ENCODE peak calls at places on chromosomes 12 and 14, in five cellular contexts. One of them, this sample, is unnamed.

GRCh38 chr14:57530571-57530970 is 36.9 kb upstream of the CCDC198 start:
- DNase-seq in stomach: no peak
- DNase-seq in SK-N-SH: no peak
- DNase-seq in transverse colon: no peak
- DNase-seq in GM12878: no peak
- DNase-seq in this sample: no peak

GRCh38 chr14:31080060-31080459 is 53.9 kb upstream of the STRN3 start:
- DNase-seq in stomach: no peak
- DNase-seq in SK-N-SH: no peak
- DNase-seq in transverse colon: no peak
- DNase-seq in GM12878: no peak
- DNase-seq in this sample: no peak

GRCh38 chr12:93025145-93026103 is 96.3 kb upstream of the EEA1 start:
- DNase-seq in stomach: no peak
- DNase-seq in SK-N-SH: peak
- DNase-seq in transverse colon: no peak
- DNase-seq in GM12878: peak
- DNase-seq in this sample: no peak

GRCh38 chr12:34398706-34399630 is 376.7 kb downstream of the ALG10 start:
- DNase-seq in stomach: peak
- DNase-seq in SK-N-SH: peak
- DNase-seq in transverse colon: peak
- DNase-seq in GM12878: no peak
- DNase-seq in this sample: peak

GRCh38 chr14:35250319-35250718 is 41.9 kb upstream of the PSMA6 start:
- DNase-seq in stomach: no peak
- DNase-seq in SK-N-SH: no peak
- DNase-seq in transverse colon: no peak
- DNase-seq in GM12878: no peak
- DNase-seq in this sample: no peak

GRCh38 chr14:22177870-22178269 is 411.2 kb downstream of the DAD1 start:
- DNase-seq in stomach: no peak
- DNase-seq in SK-N-SH: no peak
- DNase-seq in transverse colon: no peak
- DNase-seq in GM12878: no peak
- DNase-seq in this sample: no peak

GRCh38 chr12:24379493-24379892 is 430.0 kb upstream of the SOX5 start:
- DNase-seq in stomach: no peak
- DNase-seq in SK-N-SH: no peak
- DNase-seq in transverse colon: no peak
- DNase-seq in GM12878: no peak
- DNase-seq in this sample: no peak

GRCh38 chr14:64683264-64683663 is 21.0 kb upstream of the PLEKHG3 start:
- DNase-seq in stomach: no peak
- DNase-seq in SK-N-SH: no peak
- DNase-seq in transverse colon: no peak
- DNase-seq in GM12878: no peak
- DNase-seq in this sample: peak

GRCh38 chr12:18898469-18898868 is 160.6 kb downstream of the CAPZA3 start:
- DNase-seq in stomach: no peak
- DNase-seq in SK-N-SH: no peak
- DNase-seq in transverse colon: no peak
- DNase-seq in GM12878: no peak
- DNase-seq in this sample: no peak

GRCh38 chr14:84162658-84163057 is 1367.3 kb upstream of the FLRT2 start:
- DNase-seq in stomach: no peak
- DNase-seq in SK-N-SH: no peak
- DNase-seq in transverse colon: no peak
- DNase-seq in GM12878: no peak
- DNase-seq in this sample: no peak

GRCh38 chr14:22646570-22647254 is 2.6 kb upstream of the OR6J1 start:
- DNase-seq in stomach: no peak
- DNase-seq in SK-N-SH: no peak
- DNase-seq in transverse colon: no peak
- DNase-seq in GM12878: no peak
- DNase-seq in this sample: no peak

DNA sequence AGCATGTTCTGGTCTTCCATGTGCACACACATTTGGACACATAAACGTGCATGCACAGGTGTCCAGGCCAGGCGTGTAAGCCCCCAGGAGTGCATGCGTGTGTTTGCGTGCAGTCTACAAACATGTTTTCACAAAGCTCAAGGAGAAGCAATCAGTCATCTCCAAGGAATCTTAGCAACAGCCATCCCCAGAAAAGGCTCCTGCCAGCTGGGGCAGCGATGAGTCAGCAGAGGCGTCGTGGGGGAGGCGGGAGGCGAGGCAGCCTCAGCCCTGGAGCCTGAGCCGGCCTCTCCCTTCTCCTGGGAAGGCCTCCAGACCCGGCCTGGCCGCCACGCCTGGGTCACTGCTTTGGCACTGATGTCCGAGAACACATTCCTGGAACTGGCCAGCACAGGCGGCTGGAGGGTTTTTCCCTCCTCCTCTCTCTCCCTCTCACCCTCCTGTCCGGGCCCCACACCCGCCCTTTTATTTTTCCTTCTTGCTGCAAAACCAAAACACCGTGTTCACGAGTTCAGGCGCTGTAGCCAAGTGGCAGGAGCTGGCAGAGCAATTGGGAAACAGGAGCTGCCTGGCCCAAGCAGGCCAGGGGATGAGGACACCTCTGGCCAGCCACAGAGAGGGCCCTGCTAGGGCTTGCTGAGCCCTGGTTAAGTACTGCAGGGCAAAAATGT is 92.7 kb downstream of the LRRC74A start:
- DNase-seq in stomach: peak
- DNase-seq in SK-N-SH: peak
- DNase-seq in transverse colon: peak
- DNase-seq in GM12878: no peak
- DNase-seq in this sample: peak
- TF ChIP-seq EP300 in stomach: peak
- TF ChIP-seq EP300 in SK-N-SH: peak
- TF ChIP-seq EP300 in transverse colon: peak
- TF ChIP-seq EP300 in GM12878: no peak
- TF ChIP-seq EP300 in this sample: peak

GRCh38 chr12:20000229-20000869 is 368.0 kb upstream of the PDE3A start:
- DNase-seq in stomach: no peak
- DNase-seq in SK-N-SH: no peak
- DNase-seq in transverse colon: no peak
- DNase-seq in GM12878: no peak
- DNase-seq in this sample: no peak
- TF ChIP-seq EP300 in stomach: no peak
- TF ChIP-seq EP300 in SK-N-SH: no peak
- TF ChIP-seq EP300 in transverse colon: no peak
- TF ChIP-seq EP300 in GM12878: no peak
- TF ChIP-seq EP300 in this sample: no peak

GRCh38 chr14:61308198-61308597 is 13.2 kb upstream of the PRKCH start:
- DNase-seq in stomach: no peak
- DNase-seq in SK-N-SH: no peak
- DNase-seq in transverse colon: no peak
- DNase-seq in GM12878: no peak
- DNase-seq in this sample: no peak
- TF ChIP-seq EP300 in stomach: no peak
- TF ChIP-seq EP300 in SK-N-SH: no peak
- TF ChIP-seq EP300 in transverse colon: no peak
- TF ChIP-seq EP300 in GM12878: no peak
- TF ChIP-seq EP300 in this sample: no peak

DNA sequence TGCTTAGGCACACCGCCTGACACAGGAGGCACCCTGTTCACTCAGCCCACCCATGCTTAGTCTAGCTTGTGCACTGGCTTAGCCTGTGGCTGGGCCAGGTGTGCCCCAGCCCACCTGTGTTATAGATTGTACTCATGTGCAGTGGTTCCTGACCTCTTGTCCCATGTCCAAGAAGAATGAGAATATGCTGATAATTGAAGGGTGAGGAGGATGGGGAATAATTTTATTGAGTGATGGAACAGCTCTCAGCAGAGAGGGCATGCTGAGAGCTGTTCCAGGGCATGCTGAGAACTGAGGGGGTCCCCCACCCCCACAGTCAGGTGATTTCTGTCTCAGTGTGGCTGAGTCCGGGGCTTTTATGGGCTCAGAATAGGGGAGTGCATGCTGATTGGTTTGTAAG is 395.9 kb downstream of the FUT8 start:
- DNase-seq in stomach: no peak
- DNase-seq in SK-N-SH: no peak
- DNase-seq in transverse colon: no peak
- DNase-seq in GM12878: no peak
- DNase-seq in this sample: no peak
- TF ChIP-seq EP300 in stomach: no peak
- TF ChIP-seq EP300 in SK-N-SH: no peak
- TF ChIP-seq EP300 in transverse colon: no peak
- TF ChIP-seq EP300 in GM12878: no peak
- TF ChIP-seq EP300 in this sample: no peak

GRCh38 chr12:65656904-65657351 is 167.4 kb upstream of the HMGA2 start:
- DNase-seq in stomach: no peak
- DNase-seq in SK-N-SH: no peak
- DNase-seq in transverse colon: no peak
- DNase-seq in GM12878: no peak
- DNase-seq in this sample: no peak
- TF ChIP-seq EP300 in stomach: no peak
- TF ChIP-seq EP300 in SK-N-SH: peak
- TF ChIP-seq EP300 in transverse colon: no peak
- TF ChIP-seq EP300 in GM12878: no peak
- TF ChIP-seq EP300 in this sample: no peak

DNA sequence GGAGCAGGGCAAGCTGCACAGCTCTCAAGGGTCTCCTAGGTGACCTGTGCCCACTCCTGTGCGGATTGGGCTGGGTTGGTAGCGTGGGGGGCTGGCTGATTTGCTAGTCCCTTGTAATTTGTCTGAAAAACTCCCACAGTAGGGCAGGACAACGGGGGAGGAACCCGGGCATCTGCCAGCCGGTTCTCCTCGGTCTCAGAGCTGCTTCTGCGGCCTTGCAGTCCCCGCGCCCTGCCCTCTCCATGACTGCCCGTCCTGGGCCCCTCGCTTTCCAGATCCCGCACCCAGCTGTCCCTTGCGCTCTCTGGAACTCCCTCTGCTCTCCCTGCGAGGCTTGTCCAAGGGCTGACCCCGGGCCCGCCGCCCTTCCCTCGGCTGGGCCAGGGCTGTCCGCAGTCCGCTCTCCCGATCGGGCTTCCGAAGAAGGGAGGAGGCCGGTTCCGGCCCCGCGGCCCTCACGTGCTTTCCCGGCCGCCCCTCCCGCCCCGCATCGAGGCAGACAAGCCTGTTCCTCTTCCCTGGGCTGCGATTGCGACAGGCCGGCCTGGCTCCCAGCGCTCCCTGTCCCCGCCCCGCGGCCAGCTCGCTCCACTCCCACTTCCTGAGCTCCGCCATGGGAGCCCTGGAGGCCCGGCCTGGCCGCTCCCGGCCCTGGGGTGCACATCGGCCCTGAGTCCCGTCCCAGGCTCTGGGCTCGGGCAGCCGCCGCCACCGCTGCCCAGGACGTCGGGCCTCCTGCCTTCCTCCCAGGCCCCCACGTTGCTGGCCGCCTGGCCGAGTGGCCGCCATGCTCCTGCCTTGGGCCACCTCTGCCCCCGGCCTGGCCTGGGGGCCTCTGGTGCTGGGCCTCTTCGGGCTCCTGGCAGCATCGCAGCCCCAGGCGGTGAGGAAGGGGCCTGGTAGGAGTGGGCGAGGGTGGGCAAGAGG is at the start of gene LTBR:
- DNase-seq in stomach: peak
- DNase-seq in SK-N-SH: no peak
- DNase-seq in transverse colon: peak
- DNase-seq in GM12878: no peak
- DNase-seq in this sample: peak
- TF ChIP-seq EP300 in stomach: no peak
- TF ChIP-seq EP300 in SK-N-SH: no peak
- TF ChIP-seq EP300 in transverse colon: no peak
- TF ChIP-seq EP300 in GM12878: no peak
- TF ChIP-seq EP300 in this sample: peak

GRCh38 chr12:76847260-76847659 is 31.6 kb downstream of the CSRP2 start:
- DNase-seq in stomach: no peak
- DNase-seq in SK-N-SH: no peak
- DNase-seq in transverse colon: no peak
- DNase-seq in GM12878: no peak
- DNase-seq in this sample: no peak
- TF ChIP-seq EP300 in stomach: no peak
- TF ChIP-seq EP300 in SK-N-SH: no peak
- TF ChIP-seq EP300 in transverse colon: no peak
- TF ChIP-seq EP300 in GM12878: no peak
- TF ChIP-seq EP300 in this sample: no peak

GRCh38 chr12:45878630-45879255 is 111.6 kb downstream of the SCAF11 start:
- DNase-seq in stomach: no peak
- DNase-seq in SK-N-SH: no peak
- DNase-seq in transverse colon: no peak
- DNase-seq in GM12878: no peak
- DNase-seq in this sample: no peak
- TF ChIP-seq EP300 in stomach: no peak
- TF ChIP-seq EP300 in SK-N-SH: no peak
- TF ChIP-seq EP300 in transverse colon: no peak
- TF ChIP-seq EP300 in GM12878: no peak
- TF ChIP-seq EP300 in this sample: no peak

DNA sequence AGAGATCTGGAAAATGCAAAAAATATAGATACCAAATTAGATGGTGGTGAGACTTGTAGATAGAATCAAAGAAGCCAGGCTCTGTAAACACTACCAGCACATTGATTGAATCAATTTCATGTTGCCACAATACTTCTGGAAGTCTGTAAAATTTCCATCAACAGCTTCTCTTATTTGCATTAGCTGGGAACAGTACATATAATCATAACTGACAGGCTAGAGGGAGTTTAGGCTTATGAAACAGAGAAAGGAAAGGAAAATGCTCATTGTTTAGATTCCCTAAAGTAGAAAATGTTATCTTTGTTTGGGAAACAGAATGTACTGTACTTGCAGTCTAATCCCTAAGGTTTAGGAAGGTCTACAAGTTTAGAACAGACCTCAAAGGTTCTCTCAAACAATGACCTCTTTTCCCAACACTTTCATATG is 335.2 kb downstream of the CEP128 start:
- DNase-seq in stomach: no peak
- DNase-seq in SK-N-SH: peak
- DNase-seq in transverse colon: no peak
- DNase-seq in GM12878: no peak
- DNase-seq in this sample: no peak
- TF ChIP-seq EP300 in stomach: no peak
- TF ChIP-seq EP300 in SK-N-SH: no peak
- TF ChIP-seq EP300 in transverse colon: no peak
- TF ChIP-seq EP300 in GM12878: no peak
- TF ChIP-seq EP300 in this sample: no peak